ENCODE peak calls at places on chromosomes 3 and 15, in six cellular contexts. One of them, this sample, is unnamed.
A peak's percentile ranks its signal among the peaks of the same experiment; 100 is the strongest.

GRCh38 chr15:36797128-36797527 is 217.7 kb downstream of the CDIN1 start:
- DNase-seq in GM23338: no peak
- DNase-seq in sigmoid colon: no peak
- DNase-seq in stomach: no peak
- DNase-seq in HCT116: no peak
- DNase-seq in suprapubic skin: no peak
- DNase-seq in this sample: no peak

GRCh38 chr15:59995568-59996349 is 8.4 kb upstream of the FOXB1 start:
- DNase-seq in GM23338: peak; percentile 66
- DNase-seq in sigmoid colon: no peak
- DNase-seq in stomach: no peak
- DNase-seq in HCT116: no peak
- DNase-seq in suprapubic skin: no peak
- DNase-seq in this sample: no peak

GRCh38 chr3:32614956-32615355 is 44.3 kb upstream of the DYNC1LI1 start:
- DNase-seq in GM23338: no peak
- DNase-seq in sigmoid colon: no peak
- DNase-seq in stomach: no peak
- DNase-seq in HCT116: no peak
- DNase-seq in suprapubic skin: no peak
- DNase-seq in this sample: no peak

GRCh38 chr15:63049747-63050439 is 7.3 kb downstream of the TPM1 start:
- DNase-seq in GM23338: no peak
- DNase-seq in sigmoid colon: no peak
- DNase-seq in stomach: no peak
- DNase-seq in HCT116: no peak
- DNase-seq in suprapubic skin: no peak
- DNase-seq in this sample: no peak

GRCh38 chr15:95559875-95560394 is 770.6 kb upstream of the NR2F2 start:
- DNase-seq in GM23338: no peak
- DNase-seq in sigmoid colon: no peak
- DNase-seq in stomach: no peak
- DNase-seq in HCT116: peak; percentile 78
- DNase-seq in suprapubic skin: no peak
- DNase-seq in this sample: no peak

GRCh38 chr15:68346986-68347385 is 69.4 kb downstream of the FEM1B start:
- DNase-seq in GM23338: no peak
- DNase-seq in sigmoid colon: no peak
- DNase-seq in stomach: no peak
- DNase-seq in HCT116: no peak
- DNase-seq in suprapubic skin: no peak
- DNase-seq in this sample: no peak

GRCh38 chr15:62868507-62868906 is 174.0 kb upstream of the TPM1 start:
- DNase-seq in GM23338: no peak
- DNase-seq in sigmoid colon: peak; percentile 80
- DNase-seq in stomach: no peak
- DNase-seq in HCT116: no peak
- DNase-seq in suprapubic skin: no peak
- DNase-seq in this sample: no peak

GRCh38 chr3:127833281-127834032 is 11.1 kb upstream of the MGLL start:
- DNase-seq in GM23338: no peak
- DNase-seq in sigmoid colon: no peak
- DNase-seq in stomach: peak; percentile 36
- DNase-seq in HCT116: no peak
- DNase-seq in suprapubic skin: no peak
- DNase-seq in this sample: no peak

GRCh38 chr15:98823012-98823458 is 174.7 kb downstream of the IGF1R start:
- DNase-seq in GM23338: peak; percentile 90
- DNase-seq in sigmoid colon: no peak
- DNase-seq in stomach: no peak
- DNase-seq in HCT116: no peak
- DNase-seq in suprapubic skin: no peak
- DNase-seq in this sample: peak; percentile 48

GRCh38 chr3:156356537-156357363 is 198.2 kb downstream of the SSR3 start:
- DNase-seq in GM23338: no peak
- DNase-seq in sigmoid colon: no peak
- DNase-seq in stomach: no peak
- DNase-seq in HCT116: no peak
- DNase-seq in suprapubic skin: no peak
- DNase-seq in this sample: no peak
- TF ChIP-seq POLR2AphosphoS5 in GM23338: no peak
- TF ChIP-seq POLR2AphosphoS5 in sigmoid colon: no peak
- TF ChIP-seq POLR2AphosphoS5 in stomach: no peak
- TF ChIP-seq POLR2AphosphoS5 in HCT116: no peak
- TF ChIP-seq POLR2AphosphoS5 in suprapubic skin: no peak
- TF ChIP-seq POLR2AphosphoS5 in this sample: no peak

GRCh38 chr15:40934457-40934856 is 5.3 kb downstream of the DLL4 start:
- DNase-seq in GM23338: no peak
- DNase-seq in sigmoid colon: no peak
- DNase-seq in stomach: no peak
- DNase-seq in HCT116: no peak
- DNase-seq in suprapubic skin: no peak
- DNase-seq in this sample: no peak

GRCh38 chr15:40937762-40938529 is 8.8 kb downstream of the DLL4 start:
- DNase-seq in GM23338: peak; percentile 45
- DNase-seq in sigmoid colon: no peak
- DNase-seq in stomach: no peak
- DNase-seq in HCT116: peak; percentile 64
- DNase-seq in suprapubic skin: no peak
- DNase-seq in this sample: no peak

GRCh38 chr15:40936234-40936708 is 7.1 kb downstream of the DLL4 start:
- DNase-seq in GM23338: no peak
- DNase-seq in sigmoid colon: no peak
- DNase-seq in stomach: no peak
- DNase-seq in HCT116: no peak
- DNase-seq in suprapubic skin: no peak
- DNase-seq in this sample: peak; percentile 82

GRCh38 chr15:40938530-40938870 is 9.4 kb downstream of the DLL4 start:
- DNase-seq in GM23338: no peak
- DNase-seq in sigmoid colon: no peak
- DNase-seq in stomach: no peak
- DNase-seq in HCT116: no peak
- DNase-seq in suprapubic skin: no peak
- DNase-seq in this sample: no peak

GRCh38 chr15:40936709-40937666 is 7.8 kb downstream of the DLL4 start:
- DNase-seq in GM23338: no peak
- DNase-seq in sigmoid colon: no peak
- DNase-seq in stomach: no peak
- DNase-seq in HCT116: no peak
- DNase-seq in suprapubic skin: no peak
- DNase-seq in this sample: no peak
- TF ChIP-seq CTCF in GM23338: no peak
- TF ChIP-seq CTCF in sigmoid colon: no peak
- TF ChIP-seq CTCF in stomach: no peak
- TF ChIP-seq CTCF in HCT116: no peak
- TF ChIP-seq CTCF in suprapubic skin: no peak
- TF ChIP-seq CTCF in this sample: no peak

GRCh38 chr3:133135303-133135702 is 97.1 kb downstream of the TMEM108 start:
- DNase-seq in GM23338: no peak
- DNase-seq in sigmoid colon: no peak
- DNase-seq in stomach: no peak
- DNase-seq in HCT116: no peak
- DNase-seq in suprapubic skin: no peak
- DNase-seq in this sample: no peak

GRCh38 chr3:133138017-133138416 is 99.8 kb downstream of the TMEM108 start:
- DNase-seq in GM23338: no peak
- DNase-seq in sigmoid colon: no peak
- DNase-seq in stomach: no peak
- DNase-seq in HCT116: no peak
- DNase-seq in suprapubic skin: no peak
- DNase-seq in this sample: no peak

GRCh38 chr3:133137042-133137393 is 98.8 kb downstream of the TMEM108 start:
- DNase-seq in GM23338: no peak
- DNase-seq in sigmoid colon: no peak
- DNase-seq in stomach: no peak
- DNase-seq in HCT116: no peak
- DNase-seq in suprapubic skin: no peak
- DNase-seq in this sample: no peak

GRCh38 chr3:133136114-133137041 is 98.2 kb downstream of the TMEM108 start:
- DNase-seq in GM23338: no peak
- DNase-seq in sigmoid colon: no peak
- DNase-seq in stomach: no peak
- DNase-seq in HCT116: no peak
- DNase-seq in suprapubic skin: no peak
- DNase-seq in this sample: no peak
- TF ChIP-seq POLR2AphosphoS5 in GM23338: no peak
- TF ChIP-seq POLR2AphosphoS5 in sigmoid colon: no peak
- TF ChIP-seq POLR2AphosphoS5 in stomach: no peak
- TF ChIP-seq POLR2AphosphoS5 in HCT116: no peak
- TF ChIP-seq POLR2AphosphoS5 in suprapubic skin: no peak
- TF ChIP-seq POLR2AphosphoS5 in this sample: no peak

GRCh38 chr3:134449277-134449676 is 36.5 kb downstream of the ANAPC13 start:
- DNase-seq in GM23338: peak; percentile 82
- DNase-seq in sigmoid colon: no peak
- DNase-seq in stomach: peak; percentile 61
- DNase-seq in HCT116: no peak
- DNase-seq in suprapubic skin: no peak
- DNase-seq in this sample: no peak
- TF ChIP-seq CTCF in GM23338: peak; percentile 82
- TF ChIP-seq CTCF in sigmoid colon: no peak
- TF ChIP-seq CTCF in stomach: peak; percentile 12
- TF ChIP-seq CTCF in HCT116: peak; percentile 42
- TF ChIP-seq CTCF in suprapubic skin: no peak
- TF ChIP-seq CTCF in this sample: no peak

DNA sequence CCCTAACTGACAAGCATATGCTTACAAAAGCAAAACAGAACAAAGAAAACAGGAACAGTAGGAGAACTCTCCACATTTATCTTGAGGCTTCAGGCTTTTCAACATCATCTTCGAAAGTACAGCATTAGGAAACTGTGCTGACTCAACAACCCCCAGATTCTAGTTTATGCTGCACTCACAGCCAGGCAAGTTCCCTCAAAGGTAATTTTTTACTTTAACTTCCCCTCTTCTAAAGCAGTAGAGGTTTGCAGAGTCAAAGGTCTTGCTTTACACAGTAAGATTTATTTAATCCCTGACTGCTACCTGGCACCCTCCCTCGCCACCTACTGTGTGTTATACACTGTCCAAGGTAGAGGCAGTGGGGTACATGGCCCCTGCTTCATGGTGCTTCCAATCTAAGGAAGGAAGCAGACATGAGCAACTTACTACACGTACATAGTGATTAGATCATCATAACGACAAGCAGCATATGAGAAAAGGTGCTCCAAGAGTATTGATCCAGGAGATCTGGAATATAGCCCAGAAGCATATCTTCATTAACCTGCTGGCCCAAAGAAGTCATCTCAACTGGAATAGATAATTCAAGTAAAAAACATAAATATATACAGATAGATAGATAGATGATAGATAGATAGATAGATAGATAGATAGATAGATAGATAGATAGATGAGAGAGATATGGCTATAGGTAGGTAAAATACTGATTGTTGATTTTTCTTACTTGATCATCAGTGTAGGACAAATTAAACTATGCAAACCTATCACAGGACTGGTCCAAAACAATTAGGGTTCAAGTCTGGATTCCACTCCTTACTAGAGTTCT is 83.9 kb downstream of the TNIK start:
- DNase-seq in GM23338: no peak
- DNase-seq in sigmoid colon: no peak
- DNase-seq in stomach: no peak
- DNase-seq in HCT116: no peak
- DNase-seq in suprapubic skin: no peak
- DNase-seq in this sample: no peak
- TF ChIP-seq POLR2AphosphoS5 in GM23338: no peak
- TF ChIP-seq POLR2AphosphoS5 in sigmoid colon: no peak
- TF ChIP-seq POLR2AphosphoS5 in stomach: no peak
- TF ChIP-seq POLR2AphosphoS5 in HCT116: no peak
- TF ChIP-seq POLR2AphosphoS5 in suprapubic skin: no peak
- TF ChIP-seq POLR2AphosphoS5 in this sample: no peak